ENCODE peak calls at places on chromosome 20, in seven cellular contexts. U is tibial artery, D is kidney epithelial cell, N is OCI-LY7, K is GM12878, I is LNCaP clone FGC, V is foreskin fibroblast. H is an unnamed sample.

GRCh38 chr20:3847419-3847940 is 846 bp downstream of the MAVS start:
- DNase-seq in U (no peak), D (no peak), N (peak), K (no peak), I (no peak), V (peak), H (peak)

GRCh38 chr20:21510414-21510971 is 3.4 kb downstream of the NKX2-2 start:
- DNase-seq in U (no peak), D (no peak), N (no peak), K (no peak), I (no peak), V (no peak), H (no peak)

GRCh38 chr20:9389321-9389720 is 125.1 kb upstream of the LAMP5 start:
- DNase-seq in U (no peak), D (no peak), N (no peak), K (no peak), I (no peak), V (no peak), H (no peak)

GRCh38 chr20:58893355-58894151 is 41.0 kb downstream of the GNAS start:
- DNase-seq in U (no peak), D (no peak), N (no peak), K (no peak), I (no peak), V (no peak), H (no peak)

GRCh38 chr20:37381621-37382538 is 35.9 kb downstream of the SRC start:
- DNase-seq in U (peak), D (no peak), N (peak), K (no peak), I (no peak), V (no peak), H (no peak)

GRCh38 chr20:23362392-23363256 is 642 bp downstream of the GZF1 start:
- DNase-seq in U (peak), D (no peak), N (peak), K (no peak), I (no peak), V (no peak), H (peak)

GRCh38 chr20:7151666-7152065 is 384.2 kb downstream of the BMP2 start:
- DNase-seq in U (no peak), D (no peak), N (no peak), K (no peak), I (no peak), V (peak), H (peak)

GRCh38 chr20:39124064-39124463 is 161.9 kb downstream of the DHX35 start:
- DNase-seq in U (no peak), D (no peak), N (no peak), K (no peak), I (no peak), V (no peak), H (no peak)

GRCh38 chr20:9348746-9349145 is 165.6 kb upstream of the LAMP5 start:
- DNase-seq in U (no peak), D (no peak), N (no peak), K (no peak), I (no peak), V (no peak), H (no peak)

GRCh38 chr20:51156041-51156795 is 133.3 kb upstream of the KCNG1 start:
- DNase-seq in U (no peak), D (no peak), N (no peak), K (no peak), I (no peak), V (peak), H (peak)

GRCh38 chr20:61589055-61589385 is 337.0 kb downstream of the CDH4 start:
- DNase-seq in U (no peak), D (peak), N (no peak), K (no peak), I (peak), V (peak), H (peak)

GRCh38 chr20:20327756-20328155 is 40.1 kb upstream of the INSM1 start:
- DNase-seq in U (no peak), D (no peak), N (no peak), K (no peak), I (no peak), V (no peak), H (no peak)

GRCh38 chr20:8434326-8434876 is 302.3 kb downstream of the PLCB1 start:
- DNase-seq in U (no peak), D (no peak), N (no peak), K (no peak), I (no peak), V (no peak), H (peak)

GRCh38 chr20:23291575-23292240 is 58.9 kb upstream of the NXT1 start:
- DNase-seq in U (peak), D (no peak), N (no peak), K (no peak), I (no peak), V (no peak), H (no peak)

GRCh38 chr20:56872620-56873458 is 243.7 kb downstream of the TFAP2C start:
- DNase-seq in U (no peak), D (no peak), N (no peak), K (no peak), I (no peak), V (no peak), H (no peak)

GRCh38 chr20:24694727-24695528 is 225.5 kb downstream of the SYNDIG1 start:
- DNase-seq in U (peak), D (no peak), N (no peak), K (no peak), I (no peak), V (no peak), H (no peak)

GRCh38 chr20:41889125-41889870 is 271.1 kb upstream of the CHD6 start:
- DNase-seq in U (no peak), D (no peak), N (peak), K (no peak), I (peak), V (no peak), H (no peak)

GRCh38 chr20:478949-479429 is 16.7 kb upstream of the TBC1D20 start:
- DNase-seq in U (no peak), D (peak), N (peak), K (no peak), I (peak), V (peak), H (peak)

GRCh38 chr20:17956099-17956685 is 12.4 kb downstream of the SNX5 start:
- DNase-seq in U (no peak), D (no peak), N (peak), K (no peak), I (no peak), V (no peak), H (no peak)
- H3K4me3 ChIP-seq in U (no peak), D (no peak), N (peak), K (peak), I (no peak), V (no peak), H (no peak)

GRCh38 chr20:12925214-12925755 is 83.5 kb upstream of the SPTLC3 start:
- DNase-seq in U (no peak), D (peak), N (peak), K (peak), I (peak), V (peak), H (peak)
- H3K4me3 ChIP-seq in U (no peak), D (no peak), N (no peak), K (no peak), I (no peak), V (no peak), H (no peak)

GRCh38 chr20:32052090-32052791 is at the start of gene HCK:
- DNase-seq in U (no peak), D (no peak), N (no peak), K (no peak), I (no peak), V (no peak), H (no peak)
- H3K4me3 ChIP-seq in U (peak), D (no peak), N (no peak), K (peak), I (no peak), V (no peak), H (no peak)

GRCh38 chr20:62795023-62795761 is 1.1 kb upstream of the MRGBP start:
- DNase-seq in U (peak), D (no peak), N (peak), K (no peak), I (no peak), V (peak), H (peak)

GRCh38 chr20:62792182-62792939 is 3.9 kb upstream of the MRGBP start:
- DNase-seq in U (no peak), D (no peak), N (no peak), K (no peak), I (no peak), V (no peak), H (peak)

GRCh38 chr20:62794007-62794724 is 2.1 kb upstream of the MRGBP start:
- DNase-seq in U (peak), D (no peak), N (peak), K (peak), I (peak), V (peak), H (peak)

GRCh38 chr20:62792940-62793756 is 3.1 kb upstream of the MRGBP start:
- DNase-seq in U (no peak), D (no peak), N (no peak), K (no peak), I (no peak), V (no peak), H (no peak)

DNA sequence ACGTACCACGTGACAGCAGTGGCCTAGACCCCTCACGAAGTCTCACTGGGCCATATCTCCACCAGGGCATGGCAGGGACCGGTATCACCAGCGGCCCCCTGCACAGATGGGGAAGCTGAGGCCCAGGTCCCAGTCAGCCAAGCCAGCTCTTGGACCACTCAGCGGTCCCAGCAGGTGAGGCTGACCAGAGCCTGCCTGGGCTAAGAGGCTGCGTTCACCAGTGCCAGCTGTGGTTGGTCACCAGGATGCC is 2.6 kb upstream of the MRGBP start:
- DNase-seq in U (no peak), D (no peak), N (no peak), K (no peak), I (no peak), V (no peak), H (no peak)
- H3K4me3 ChIP-seq in U (peak), D (peak), N (peak), K (peak), I (peak), V (peak), H (peak)